ENCODE peak calls at places on chromosomes 11 and 22, in six cellular contexts. Z is A549, I is GM12878, P is K562, W is upper lobe of left lung, Q is HepG2. N is an unnamed sample.
A peak's percentile ranks its signal among the peaks of the same experiment; 100 is the strongest.

GRCh38 chr11:43810929-43811596 is 69.6 kb upstream of the ALKBH3 start:
- ATAC-seq in P (peak; percentile 31), W (no peak), I (no peak), Q (no peak), Z (no peak), N (no peak)

GRCh38 chr22:38924197-38924952 is 33.0 kb upstream of the APOBEC3A start:
- ATAC-seq in I (no peak), P (peak; percentile 47), Q (peak; percentile 85), W (peak; percentile 85), Z (peak; percentile 57), N (peak; percentile 67)

GRCh38 chr22:30212363-30212995 is 34.1 kb downstream of the LIF start:
- ATAC-seq in I (peak; percentile 41), P (no peak), W (peak; percentile 91), Z (peak; percentile 80), Q (peak; percentile 82), N (peak; percentile 64)

GRCh38 chr11:22792497-22792896 is 37.1 kb downstream of the SVIP start:
- ATAC-seq in Z (peak; percentile 81), I (peak; percentile 45), Q (peak; percentile 99), P (peak; percentile 91), W (no peak), N (no peak)

GRCh38 chr11:64211181-64211872 is 4.8 kb downstream of the FERMT3 start:
- ATAC-seq in W (no peak), Z (no peak), I (no peak), Q (no peak), P (no peak), N (no peak)

GRCh38 chr11:6201486-6201885 is 2.5 kb downstream of the OR52W1 start:
- ATAC-seq in P (no peak), Q (no peak), I (peak; percentile 27), Z (no peak), W (peak; percentile 8), N (no peak)

GRCh38 chr22:23217171-23218052 is 37.1 kb downstream of the BCR start:
- ATAC-seq in Q (peak; percentile 16), P (no peak), Z (no peak), W (no peak), I (no peak), N (no peak)

GRCh38 chr11:1876361-1877063 is 15.2 kb downstream of the PRR33 start:
- ATAC-seq in P (peak; percentile 79), Q (peak; percentile 66), Z (peak; percentile 79), W (no peak), I (peak; percentile 46), N (peak; percentile 14)

GRCh38 chr22:37633082-37633692 is 6.3 kb upstream of the SH3BP1 start:
- ATAC-seq in Q (no peak), Z (no peak), W (peak; percentile 1), P (no peak), I (peak; percentile 67), N (no peak)

GRCh38 chr11:12765428-12765827 is 91.2 kb downstream of the TEAD1 start:
- ATAC-seq in I (no peak), W (no peak), Z (no peak), Q (no peak), P (no peak), N (no peak)

GRCh38 chr22:29260031-29260560 is 7.7 kb downstream of the RHBDD3 start:
- ATAC-seq in Q (peak; percentile 4), P (no peak), I (peak; percentile 6), W (peak; percentile 5), Z (peak; percentile 13), N (no peak)

GRCh38 chr22:31958625-31959239 is 14.4 kb downstream of the YWHAH start:
- ATAC-seq in Q (no peak), P (peak; percentile 36), W (peak; percentile 80), Z (no peak), I (no peak), N (no peak)

GRCh38 chr11:40689823-40690222 is 769.6 kb downstream of the LRRC4C start:
- ATAC-seq in Z (no peak), W (no peak), Q (no peak), I (no peak), P (no peak), N (no peak)

GRCh38 chr22:39183991-39184585 is 31.6 kb upstream of the CBX7 start:
- ATAC-seq in Q (peak; percentile 45), P (peak; percentile 94), W (peak; percentile 2), I (no peak), Z (peak; percentile 74), N (no peak)

GRCh38 chr11:75850787-75851186 is 35.8 kb downstream of the UVRAG start:
- ATAC-seq in I (peak; percentile 54), W (no peak), Z (no peak), Q (no peak), P (peak; percentile 57), N (no peak)

GRCh38 chr22:37904572-37905533 is 1.2 kb upstream of the MICALL1 start:
- ATAC-seq in I (no peak), Z (peak; percentile 84), Q (peak; percentile 36), W (peak; percentile 44), P (peak; percentile 80), N (peak; percentile 54)

GRCh38 chr22:25566812-25567211 is 2.3 kb downstream of the GRK3 start:
- ATAC-seq in I (peak; percentile 24), Q (no peak), P (no peak), Z (no peak), W (no peak), N (no peak)

GRCh38 chr11:89175796-89176195 is 1.9 kb upstream of the TYR start:
- ATAC-seq in I (no peak), W (no peak), Z (no peak), Q (no peak), P (no peak), N (no peak)

GRCh38 chr11:86696004-86696403 is 23.6 kb upstream of the ME3 start:
- ATAC-seq in I (no peak), W (no peak), Q (no peak), Z (peak; percentile 64), P (no peak), N (peak; percentile 86)

GRCh38 chr22:27576413-27576812 is 225.1 kb downstream of the MN1 start:
- ATAC-seq in P (no peak), Z (no peak), W (no peak), I (no peak), Q (no peak), N (no peak)

GRCh38 chr11:57244911-57245310 is 7.9 kb upstream of the APLNR start:
- ATAC-seq in Q (no peak), P (no peak), I (no peak), Z (no peak), W (peak; percentile 1), N (no peak)

GRCh38 chr11:33868646-33869461 is 23.0 kb downstream of the LMO2 start:
- ATAC-seq in W (no peak), Q (peak; percentile 26), P (peak; percentile 46), Z (peak; percentile 34), I (peak; percentile 10), N (peak; percentile 9)
- H3K27ac ChIP-seq in W (peak overlapping the region; percentile 85), Q (no peak overlapping the region), P (peak overlapping the region; percentile 75), Z (peak overlapping the region; percentile 78), I (no peak overlapping the region), N (peak overlapping the region; percentile 79)

DNA sequence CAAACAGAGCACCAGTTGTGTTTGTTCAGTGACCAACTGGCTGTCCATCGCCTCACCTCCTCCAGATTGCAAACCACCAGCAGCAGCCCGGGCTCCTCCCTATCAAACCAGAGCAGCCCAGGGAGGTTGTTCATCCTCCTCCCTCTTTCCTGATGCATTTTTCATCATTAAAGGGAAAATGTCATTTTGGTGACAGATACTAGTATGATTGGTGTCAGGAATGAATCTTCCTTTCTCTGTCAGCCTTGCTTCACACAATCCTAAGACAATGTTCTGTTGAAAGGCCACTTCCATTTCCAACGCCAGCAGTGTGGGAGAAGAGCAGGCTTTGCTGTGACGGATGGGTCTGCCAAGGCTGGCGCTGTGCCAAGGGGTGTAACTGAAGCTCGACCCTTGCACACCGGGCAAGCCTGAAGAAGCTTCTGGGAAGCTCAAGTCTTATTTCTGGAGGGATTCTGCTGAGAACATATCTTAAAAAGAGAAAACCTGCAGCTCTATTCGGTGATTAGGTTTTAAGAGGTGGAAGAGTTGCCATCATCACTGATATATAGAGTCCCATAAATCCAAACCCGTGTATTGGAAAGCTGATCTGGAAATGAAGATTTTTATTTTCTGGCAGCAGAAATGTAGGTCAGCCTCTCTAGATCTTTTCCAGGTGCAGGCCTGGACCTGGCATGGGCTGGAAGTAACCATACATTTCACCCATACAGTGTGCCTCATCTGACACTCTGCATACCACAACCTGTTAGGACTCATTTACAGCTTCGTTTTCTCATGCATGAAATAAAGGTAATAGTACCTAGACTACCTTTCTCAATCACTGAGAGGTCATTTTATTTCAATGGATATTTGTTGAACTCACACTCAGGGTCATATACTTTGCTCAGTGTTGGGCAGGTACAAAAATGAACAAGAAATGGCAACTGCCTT is 524.5 kb downstream of the NTM start:
- ATAC-seq in P (no peak), Z (no peak), Q (no peak), W (no peak), I (no peak), N (no peak)
- TF ChIP-seq EP300 in P (no peak), Z (no peak), Q (no peak), W (no peak), I (no peak), N (no peak)

DNA sequence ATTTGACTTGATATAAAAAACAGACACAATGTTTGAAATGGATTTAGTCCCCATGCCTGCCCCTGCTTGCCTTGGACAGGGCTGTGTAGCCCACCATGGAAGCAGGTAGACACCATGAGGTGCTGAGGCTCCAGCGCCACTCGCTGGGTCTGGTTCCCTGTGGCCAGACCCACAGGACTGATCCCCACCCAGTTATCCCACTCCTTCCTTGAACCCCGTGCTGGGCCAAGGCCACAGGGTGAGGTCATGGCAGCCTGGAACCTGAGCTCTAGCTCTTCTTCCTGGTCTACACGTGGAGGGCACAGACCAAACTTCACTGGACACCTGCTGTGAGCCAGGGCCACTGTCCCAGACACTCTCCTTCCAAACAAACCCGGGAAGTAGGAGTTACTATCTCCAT is 42.5 kb downstream of the GAB4 start:
- ATAC-seq in W (no peak), Z (no peak), I (no peak), P (no peak), Q (no peak), N (no peak)
- H3K9me3 ChIP-seq in W (no peaks in the 10 kb centered on the region), Z (no peaks in the 10 kb centered on the region), I (no peaks in the 10 kb centered on the region), P (no peaks in the 10 kb centered on the region), Q (no peaks in the 10 kb centered on the region), N (no peaks in the 10 kb centered on the region)

GRCh38 chr22:49825436-49825835 is 2.2 kb downstream of the BRD1 start:
- ATAC-seq in P (no peak), W (no peak), I (no peak), Q (peak; percentile 20), Z (peak; percentile 22), N (no peak)

GRCh38 chr22:49826603-49827306 is 918 bp downstream of the BRD1 start:
- ATAC-seq in W (peak; percentile 45), Q (peak; percentile 68), I (peak; percentile 39), Z (peak; percentile 57), P (peak; percentile 75), N (peak; percentile 62)

GRCh38 chr22:49824936-49825335 is 2.7 kb downstream of the BRD1 start:
- ATAC-seq in P (no peak), Q (no peak), W (no peak), Z (no peak), I (no peak), N (no peak)

GRCh38 chr22:49827307-49827852 is 293 bp downstream of the BRD1 start:
- ATAC-seq in W (no peak), Z (no peak), Q (no peak), I (no peak), P (no peak), N (peak; percentile 49)

DNA sequence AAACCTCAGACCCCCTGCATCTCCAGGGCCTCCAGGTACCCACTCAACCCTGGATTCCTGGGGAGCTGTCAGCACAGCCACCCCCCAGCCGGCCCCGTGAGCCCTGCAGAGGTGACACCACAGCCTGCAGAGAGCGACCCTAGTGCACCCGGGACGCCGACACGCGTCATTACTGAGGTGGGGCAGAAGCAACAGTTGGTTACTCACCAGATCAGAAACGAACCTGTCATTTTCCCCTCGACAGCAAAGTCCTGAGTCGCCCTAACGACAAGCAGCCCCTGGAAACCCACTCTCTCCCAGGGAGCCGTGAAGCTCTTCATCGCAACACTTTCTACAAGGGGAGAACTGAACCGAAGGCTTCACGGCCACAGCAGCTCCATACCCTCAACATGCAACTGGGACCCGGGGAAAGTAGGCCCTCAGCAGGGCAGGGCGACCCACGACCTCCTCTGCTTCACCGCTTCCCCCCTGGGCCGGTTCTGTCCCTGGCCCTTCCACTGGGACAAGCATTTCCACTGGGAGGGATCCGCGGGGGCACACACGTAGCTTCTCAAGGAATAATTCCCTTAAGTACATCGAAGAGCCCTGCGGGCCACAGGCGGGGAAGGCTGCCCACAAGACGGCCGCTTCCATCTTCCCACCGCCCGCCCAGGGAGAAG is 1.6 kb downstream of the BRD1 start:
- ATAC-seq in W (no peak), I (peak; percentile 67), P (peak; percentile 72), Z (peak; percentile 45), Q (peak; percentile 50), N (no peak)
- H3K27ac ChIP-seq in W (peak overlapping the region; percentile 89), I (peak overlapping the region; percentile 78), P (peak overlapping the region; percentile 82), Z (peak overlapping the region; percentile 100), Q (peak overlapping the region; percentile 62), N (peak overlapping the region; percentile 93)

N was measured in gastroesophageal sphincter.